ENCODE peak calls at places on chromosomes 1 and 21, in nine cellular contexts. V, Q, P, T, S, C, E, R and L are unnamed samples.

GRCh38 chr21:44974676-44975075 is 34.8 kb downstream of the SLX9 start:
- DNase-seq in V (no peak), Q (no peak), P (no peak), T (no peak), S (no peak), C (no peak), E (no peak), R (no peak), L (no peak)

GRCh38 chr1:85216697-85217096 is 15.9 kb upstream of the SYDE2 start:
- DNase-seq in V (no peak), Q (no peak), P (no peak), T (no peak), S (no peak), C (no peak), E (no peak), R (no peak), L (no peak)

GRCh38 chr1:59272507-59272906 is 24.4 kb upstream of the FGGY start:
- DNase-seq in V (no peak), Q (peak; percentile 23), P (peak; percentile 56), T (no peak), S (no peak), C (no peak), E (peak; percentile 68), R (no peak), L (peak; percentile 69)

GRCh38 chr1:150186789-150187559 is 37.3 kb downstream of the PLEKHO1 start:
- DNase-seq in V (no peak), Q (peak; percentile 77), P (peak; percentile 74), T (peak; percentile 8), S (peak; percentile 36), C (no peak), E (peak; percentile 48), R (no peak), L (peak; percentile 68)

GRCh38 chr1:46171872-46172271 is 3.0 kb upstream of the TSPAN1 start:
- DNase-seq in V (peak; percentile 56), Q (no peak), P (no peak), T (no peak), S (no peak), C (no peak), E (peak; percentile 71), R (no peak), L (no peak)

GRCh38 chr1:178412400-178412770 is 84.4 kb downstream of the CLEC20A start:
- DNase-seq in V (no peak), Q (no peak), P (no peak), T (no peak), S (no peak), C (no peak), E (no peak), R (no peak), L (no peak)

GRCh38 chr1:86788300-86789206 is 84.2 kb downstream of the SH3GLB1 start:
- DNase-seq in V (no peak), Q (peak; percentile 84), P (peak; percentile 70), T (no peak), S (no peak), C (peak; percentile 89), E (peak; percentile 92), R (peak; percentile 19), L (peak; percentile 79)

GRCh38 chr1:217109928-217110327 is 386.7 kb upstream of the ESRRG start:
- DNase-seq in V (no peak), Q (no peak), P (no peak), T (no peak), S (no peak), C (no peak), E (peak; percentile 44), R (no peak), L (no peak)

GRCh38 chr1:110872745-110873435 is at the start of gene CD53:
- DNase-seq in V (peak; percentile 37), Q (no peak), P (peak; percentile 91), T (peak; percentile 58), S (no peak), C (no peak), E (no peak), R (no peak), L (no peak)

GRCh38 chr1:27416387-27417111 is 24.1 kb downstream of the GPR3 start:
- DNase-seq in V (peak; percentile 49), Q (peak; percentile 85), P (peak; percentile 86), T (peak; percentile 53), S (peak; percentile 74), C (no peak), E (peak; percentile 81), R (no peak), L (peak; percentile 78)

GRCh38 chr21:32918467-32919140 is 107.1 kb upstream of the OLIG2 start:
- DNase-seq in V (no peak), Q (no peak), P (no peak), T (no peak), S (no peak), C (no peak), E (no peak), R (no peak), L (no peak)

GRCh38 chr1:41045740-41046139 is 24.2 kb upstream of the SLFNL1 start:
- DNase-seq in V (peak; percentile 51), Q (peak; percentile 65), P (no peak), T (no peak), S (no peak), C (peak; percentile 88), E (peak; percentile 97), R (no peak), L (peak; percentile 88)

GRCh38 chr1:47693115-47693514 is 255.3 kb downstream of the FOXD2 start:
- DNase-seq in V (no peak), Q (no peak), P (no peak), T (no peak), S (no peak), C (peak; percentile 49), E (no peak), R (no peak), L (no peak)

GRCh38 chr1:209756608-209757445 is 974 bp downstream of the TRAF3IP3 start:
- DNase-seq in V (peak; percentile 29), Q (no peak), P (peak; percentile 73), T (peak; percentile 29), S (no peak), C (no peak), E (no peak), R (no peak), L (no peak)

GRCh38 chr1:209755926-209756607 is at the start of gene TRAF3IP3:
- DNase-seq in V (peak; percentile 71), Q (peak; percentile 11), P (peak; percentile 95), T (peak; percentile 72), S (no peak), C (no peak), E (no peak), R (no peak), L (no peak)

GRCh38 chr1:209759829-209760359 is 4.0 kb downstream of the TRAF3IP3 start:
- DNase-seq in V (no peak), Q (no peak), P (no peak), T (no peak), S (no peak), C (no peak), E (no peak), R (no peak), L (no peak)

GRCh38 chr1:209761021-209761635 is 5.3 kb downstream of the TRAF3IP3 start:
- DNase-seq in V (no peak), Q (no peak), P (no peak), T (no peak), S (no peak), C (no peak), E (no peak), R (no peak), L (peak; percentile 48)

GRCh38 chr1:209758360-209758759 is 2.5 kb downstream of the TRAF3IP3 start:
- DNase-seq in V (no peak), Q (no peak), P (peak; percentile 66), T (no peak), S (no peak), C (no peak), E (no peak), R (no peak), L (no peak)
- H3K4me3 ChIP-seq in V (no peak overlapping the region), Q (no peak overlapping the region), P (peak overlapping the region; percentile 80), T (peak overlapping the region; percentile 90), S (no peak overlapping the region), C (no peak overlapping the region), E (no peak overlapping the region), R (no peak overlapping the region), L (no peak overlapping the region)

GRCh38 chr1:31648190-31648589 is 3.5 kb upstream of the PEF1 start:
- DNase-seq in V (no peak), Q (no peak), P (no peak), T (no peak), S (peak; percentile 34), C (no peak), E (no peak), R (no peak), L (no peak)

GRCh38 chr1:31648633-31649032 is 4.0 kb upstream of the PEF1 start:
- DNase-seq in V (no peak), Q (no peak), P (no peak), T (no peak), S (no peak), C (no peak), E (no peak), R (no peak), L (no peak)

GRCh38 chr1:31646259-31646960 is 1.7 kb upstream of the PEF1 start:
- DNase-seq in V (no peak), Q (no peak), P (no peak), T (no peak), S (no peak), C (no peak), E (no peak), R (no peak), L (no peak)

GRCh38 chr1:31645274-31645568 is 545 bp upstream of the PEF1 start:
- DNase-seq in V (no peak), Q (no peak), P (no peak), T (no peak), S (no peak), C (no peak), E (no peak), R (no peak), L (no peak)

GRCh38 chr1:31647106-31647505 is 2.4 kb upstream of the PEF1 start:
- DNase-seq in V (no peak), Q (no peak), P (no peak), T (no peak), S (no peak), C (no peak), E (no peak), R (no peak), L (peak; percentile 93)
- TF ChIP-seq CTCF in V (no peak), Q (no peak), P (no peak), T (no peak), S (no peak), C (peak; percentile 20), E (no peak), R (no peak), L (peak; percentile 54)

DNA sequence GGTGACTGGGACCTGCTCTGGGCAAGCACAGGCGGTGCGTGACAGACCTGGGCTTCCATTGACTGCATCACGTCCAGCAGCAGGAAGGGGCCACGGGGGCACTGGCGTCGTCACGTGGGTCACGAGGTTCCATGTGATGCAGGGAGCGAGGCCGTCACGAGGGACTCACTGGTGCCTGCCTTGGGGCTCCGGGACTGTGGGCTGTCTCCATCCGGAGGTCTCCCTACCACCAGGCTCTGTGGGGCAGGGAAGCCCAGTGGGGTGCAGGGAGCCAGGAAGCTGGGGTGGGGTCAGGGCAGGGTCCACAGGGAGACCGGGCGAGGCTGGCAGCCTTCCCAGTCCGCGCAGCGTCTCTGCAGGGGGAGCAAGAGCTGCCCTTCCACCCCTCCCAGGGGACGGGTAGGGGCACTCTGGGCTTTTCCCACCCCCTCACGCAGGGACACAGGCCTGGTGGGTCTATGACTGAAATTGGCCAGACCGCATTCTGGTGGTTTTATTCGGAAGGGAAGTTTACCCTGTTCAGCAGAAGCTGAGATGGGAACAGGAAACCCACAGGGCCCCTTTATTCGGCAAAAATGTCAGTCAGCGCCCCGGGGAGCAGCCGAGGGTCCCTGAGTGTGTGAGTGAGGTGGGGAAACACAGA is 416 bp upstream of the TNFRSF14 start:
- DNase-seq in V (peak; percentile 88), Q (peak; percentile 71), P (peak; percentile 95), T (peak; percentile 60), S (no peak), C (peak; percentile 99), E (no peak), R (peak; percentile 81), L (peak; percentile 39)
- H3K4me3 ChIP-seq in V (peak overlapping the region; percentile 65), Q (peak overlapping the region; percentile 69), P (peak overlapping the region; percentile 61), T (peak overlapping the region; percentile 99), S (no peak overlapping the region), C (peak overlapping the region; percentile 54), E (peak overlapping the region; percentile 59), R (peak overlapping the region; percentile 70), L (peak overlapping the region; percentile 72)

GRCh38 chr1:220983877-220984635 is 104.8 kb downstream of the HLX start:
- DNase-seq in V (no peak), Q (no peak), P (peak; percentile 18), T (no peak), S (no peak), C (no peak), E (no peak), R (no peak), L (no peak)
- TF ChIP-seq CTCF in V (no peak), Q (peak; percentile 14), P (peak; percentile 11), T (no peak), S (peak; percentile 18), C (no peak), E (no peak), R (no peak), L (no peak)